ENCODE peak calls at places on chromosome 9, in nine cellular contexts. One of them, this sample, is unnamed.

GRCh38 chr9:38046669-38047300 is 22.2 kb downstream of the SHB start:
- DNase-seq in amygdala: no peak
- DNase-seq in lower lobe of right lung: no peak
- DNase-seq in SW480: peak
- DNase-seq in Right ventricle myocardium superior: no peak
- DNase-seq in T-helper 9 cell: no peak
- DNase-seq in adipocyte: peak
- DNase-seq in endodermal cell: no peak
- DNase-seq in vagina: no peak
- DNase-seq in this sample: no peak

GRCh38 chr9:214488-215448 is at the start of gene DOCK8:
- DNase-seq in vagina: no peak
- DNase-seq in T-helper 9 cell: peak
- DNase-seq in SW480: peak
- DNase-seq in amygdala: no peak
- DNase-seq in lower lobe of right lung: peak
- DNase-seq in endodermal cell: peak
- DNase-seq in adipocyte: peak
- DNase-seq in Right ventricle myocardium superior: peak
- DNase-seq in this sample: peak

GRCh38 chr9:134835987-134836386 is 44.6 kb upstream of the FCN2 start:
- DNase-seq in SW480: no peak
- DNase-seq in vagina: no peak
- DNase-seq in T-helper 9 cell: no peak
- DNase-seq in adipocyte: no peak
- DNase-seq in endodermal cell: no peak
- DNase-seq in Right ventricle myocardium superior: peak
- DNase-seq in amygdala: no peak
- DNase-seq in lower lobe of right lung: no peak
- DNase-seq in this sample: no peak

GRCh38 chr9:125763373-125763772 is 16.2 kb downstream of the PBX3 start:
- DNase-seq in vagina: no peak
- DNase-seq in Right ventricle myocardium superior: no peak
- DNase-seq in lower lobe of right lung: no peak
- DNase-seq in endodermal cell: no peak
- DNase-seq in T-helper 9 cell: no peak
- DNase-seq in adipocyte: peak
- DNase-seq in amygdala: no peak
- DNase-seq in SW480: no peak
- DNase-seq in this sample: no peak

GRCh38 chr9:75998107-75998780 is 107.8 kb downstream of the PCSK5 start:
- DNase-seq in adipocyte: no peak
- DNase-seq in lower lobe of right lung: no peak
- DNase-seq in amygdala: no peak
- DNase-seq in vagina: no peak
- DNase-seq in SW480: no peak
- DNase-seq in endodermal cell: no peak
- DNase-seq in Right ventricle myocardium superior: no peak
- DNase-seq in T-helper 9 cell: no peak
- DNase-seq in this sample: no peak

GRCh38 chr9:98999152-98999525 is 55.4 kb downstream of the COL15A1 start:
- DNase-seq in endodermal cell: no peak
- DNase-seq in T-helper 9 cell: no peak
- DNase-seq in amygdala: no peak
- DNase-seq in Right ventricle myocardium superior: no peak
- DNase-seq in SW480: no peak
- DNase-seq in lower lobe of right lung: no peak
- DNase-seq in vagina: peak
- DNase-seq in adipocyte: no peak
- DNase-seq in this sample: no peak

GRCh38 chr9:87213948-87214347 is 266.6 kb upstream of the GAS1 start:
- DNase-seq in SW480: no peak
- DNase-seq in amygdala: no peak
- DNase-seq in endodermal cell: no peak
- DNase-seq in adipocyte: no peak
- DNase-seq in lower lobe of right lung: no peak
- DNase-seq in vagina: no peak
- DNase-seq in T-helper 9 cell: no peak
- DNase-seq in Right ventricle myocardium superior: no peak
- DNase-seq in this sample: no peak

GRCh38 chr9:128323192-128323730 is 622 bp downstream of the COQ4 start:
- DNase-seq in adipocyte: peak
- DNase-seq in Right ventricle myocardium superior: no peak
- DNase-seq in lower lobe of right lung: no peak
- DNase-seq in endodermal cell: no peak
- DNase-seq in SW480: peak
- DNase-seq in amygdala: no peak
- DNase-seq in vagina: no peak
- DNase-seq in T-helper 9 cell: no peak
- DNase-seq in this sample: no peak

GRCh38 chr9:124855944-124856773 is 2.9 kb downstream of the WDR38 start:
- DNase-seq in T-helper 9 cell: no peak
- DNase-seq in amygdala: no peak
- DNase-seq in endodermal cell: peak
- DNase-seq in vagina: peak
- DNase-seq in Right ventricle myocardium superior: no peak
- DNase-seq in adipocyte: peak
- DNase-seq in lower lobe of right lung: no peak
- DNase-seq in SW480: peak
- DNase-seq in this sample: no peak

GRCh38 chr9:136175745-136176290 is 29.1 kb downstream of the LHX3 start:
- DNase-seq in adipocyte: no peak
- DNase-seq in Right ventricle myocardium superior: no peak
- DNase-seq in endodermal cell: no peak
- DNase-seq in lower lobe of right lung: no peak
- DNase-seq in amygdala: peak
- DNase-seq in T-helper 9 cell: no peak
- DNase-seq in SW480: no peak
- DNase-seq in vagina: no peak
- DNase-seq in this sample: no peak

GRCh38 chr9:90107864-90108263 is 503.1 kb downstream of the GADD45G start:
- DNase-seq in adipocyte: no peak
- DNase-seq in endodermal cell: no peak
- DNase-seq in SW480: no peak
- DNase-seq in T-helper 9 cell: no peak
- DNase-seq in amygdala: no peak
- DNase-seq in vagina: no peak
- DNase-seq in lower lobe of right lung: no peak
- DNase-seq in Right ventricle myocardium superior: no peak
- DNase-seq in this sample: no peak

GRCh38 chr9:28941856-28942255 is 1368.6 kb upstream of the C9orf72 start:
- DNase-seq in amygdala: no peak
- DNase-seq in Right ventricle myocardium superior: no peak
- DNase-seq in lower lobe of right lung: no peak
- DNase-seq in T-helper 9 cell: no peak
- DNase-seq in adipocyte: no peak
- DNase-seq in vagina: no peak
- DNase-seq in SW480: no peak
- DNase-seq in endodermal cell: no peak
- DNase-seq in this sample: no peak

GRCh38 chr9:96604005-96604320 is 15.7 kb downstream of the CDC14B start:
- DNase-seq in lower lobe of right lung: no peak
- DNase-seq in T-helper 9 cell: no peak
- DNase-seq in endodermal cell: no peak
- DNase-seq in Right ventricle myocardium superior: no peak
- DNase-seq in SW480: no peak
- DNase-seq in vagina: no peak
- DNase-seq in adipocyte: no peak
- DNase-seq in amygdala: no peak
- DNase-seq in this sample: peak

GRCh38 chr9:85339337-85339736 is 402.4 kb downstream of the AGTPBP1 start:
- DNase-seq in Right ventricle myocardium superior: no peak
- DNase-seq in amygdala: no peak
- DNase-seq in T-helper 9 cell: no peak
- DNase-seq in adipocyte: no peak
- DNase-seq in endodermal cell: no peak
- DNase-seq in lower lobe of right lung: no peak
- DNase-seq in vagina: no peak
- DNase-seq in SW480: peak
- DNase-seq in this sample: no peak

GRCh38 chr9:136225748-136226679 is 19.6 kb downstream of the QSOX2 start:
- DNase-seq in endodermal cell: peak
- DNase-seq in Right ventricle myocardium superior: peak
- DNase-seq in T-helper 9 cell: peak
- DNase-seq in amygdala: no peak
- DNase-seq in lower lobe of right lung: peak
- DNase-seq in adipocyte: peak
- DNase-seq in SW480: peak
- DNase-seq in vagina: no peak
- DNase-seq in this sample: no peak

GRCh38 chr9:36161187-36161586 is 8.0 kb upstream of the CCIN start:
- DNase-seq in SW480: no peak
- DNase-seq in lower lobe of right lung: no peak
- DNase-seq in vagina: no peak
- DNase-seq in T-helper 9 cell: no peak
- DNase-seq in Right ventricle myocardium superior: no peak
- DNase-seq in adipocyte: peak
- DNase-seq in endodermal cell: no peak
- DNase-seq in amygdala: no peak
- DNase-seq in this sample: no peak

GRCh38 chr9:112180387-112180881 is 5.3 kb upstream of the SUSD1 start:
- DNase-seq in amygdala: no peak
- DNase-seq in adipocyte: no peak
- DNase-seq in SW480: peak
- DNase-seq in endodermal cell: no peak
- DNase-seq in Right ventricle myocardium superior: no peak
- DNase-seq in vagina: no peak
- DNase-seq in T-helper 9 cell: peak
- DNase-seq in lower lobe of right lung: no peak
- DNase-seq in this sample: no peak

GRCh38 chr9:15936316-15936869 is 383.6 kb downstream of the CCDC171 start:
- DNase-seq in amygdala: no peak
- DNase-seq in SW480: no peak
- DNase-seq in vagina: no peak
- DNase-seq in lower lobe of right lung: no peak
- DNase-seq in T-helper 9 cell: no peak
- DNase-seq in endodermal cell: no peak
- DNase-seq in Right ventricle myocardium superior: no peak
- DNase-seq in adipocyte: peak
- DNase-seq in this sample: no peak

GRCh38 chr9:696332-697090 is 145.0 kb upstream of the DMRT1 start:
- DNase-seq in amygdala: no peak
- DNase-seq in vagina: peak
- DNase-seq in SW480: no peak
- DNase-seq in endodermal cell: no peak
- DNase-seq in adipocyte: peak
- DNase-seq in T-helper 9 cell: no peak
- DNase-seq in Right ventricle myocardium superior: no peak
- DNase-seq in lower lobe of right lung: no peak
- DNase-seq in this sample: peak

GRCh38 chr9:87167161-87167560 is 219.9 kb upstream of the GAS1 start:
- DNase-seq in amygdala: no peak
- DNase-seq in Right ventricle myocardium superior: no peak
- DNase-seq in SW480: no peak
- DNase-seq in adipocyte: no peak
- DNase-seq in endodermal cell: no peak
- DNase-seq in T-helper 9 cell: no peak
- DNase-seq in lower lobe of right lung: no peak
- DNase-seq in vagina: no peak
- DNase-seq in this sample: no peak

GRCh38 chr9:69173891-69174644 is at the start of gene TJP2:
- DNase-seq in SW480: no peak
- DNase-seq in lower lobe of right lung: peak
- DNase-seq in T-helper 9 cell: peak
- DNase-seq in vagina: no peak
- DNase-seq in endodermal cell: peak
- DNase-seq in adipocyte: peak
- DNase-seq in Right ventricle myocardium superior: peak
- DNase-seq in amygdala: peak
- DNase-seq in this sample: peak

GRCh38 chr9:70802206-70802605 is 319.2 kb downstream of the TRPM3 start:
- DNase-seq in T-helper 9 cell: no peak
- DNase-seq in Right ventricle myocardium superior: no peak
- DNase-seq in lower lobe of right lung: no peak
- DNase-seq in SW480: no peak
- DNase-seq in endodermal cell: no peak
- DNase-seq in adipocyte: peak
- DNase-seq in amygdala: no peak
- DNase-seq in vagina: no peak
- DNase-seq in this sample: no peak

GRCh38 chr9:34417734-34418133 is 40.6 kb downstream of the FAM219A start:
- DNase-seq in lower lobe of right lung: no peak
- DNase-seq in Right ventricle myocardium superior: no peak
- DNase-seq in SW480: no peak
- DNase-seq in vagina: no peak
- DNase-seq in T-helper 9 cell: no peak
- DNase-seq in amygdala: no peak
- DNase-seq in endodermal cell: no peak
- DNase-seq in adipocyte: no peak
- DNase-seq in this sample: no peak